ENCODE peak calls at places on chromosomes 5 and 9, in six cellular contexts. I is T-helper 1 cell, F is NCI-H69, P is ovary, T is fibroblast of lung, B is GM23248. X is an unnamed sample.
A peak's percentile ranks its signal among the peaks of the same experiment; 100 is the strongest.

GRCh38 chr9:125261501-125262216 is at the start of gene GAPVD1:
- DNase-seq in P (peak; percentile 90), I (peak; percentile 87), T (peak; percentile 80), B (peak; percentile 94), F (peak; percentile 98), X (peak; percentile 95)

GRCh38 chr5:93654676-93655075 is 71.7 kb downstream of the NR2F1 start:
- DNase-seq in F (no peak), P (no peak), B (no peak), T (no peak), I (no peak), X (no peak)

GRCh38 chr9:111759762-111760639 is 34.7 kb downstream of the SHOC1 start:
- DNase-seq in F (peak; percentile 75), P (no peak), B (peak; percentile 83), I (peak; percentile 13), T (peak; percentile 90), X (peak; percentile 83)

GRCh38 chr9:130172161-130172857 is at the start of gene NCS1:
- DNase-seq in F (peak; percentile 92), B (peak; percentile 87), P (peak; percentile 87), T (peak; percentile 64), I (peak; percentile 23), X (peak; percentile 79)

GRCh38 chr9:92147030-92147853 is 32.0 kb upstream of the SPTLC1 start:
- DNase-seq in T (peak; percentile 91), I (no peak), B (peak; percentile 92), P (peak; percentile 81), F (peak; percentile 97), X (no peak)

GRCh38 chr5:8840237-8840636 is 705.6 kb downstream of the SEMA5A start:
- DNase-seq in B (no peak), P (no peak), I (no peak), T (no peak), F (no peak), X (no peak)

GRCh38 chr5:68027519-68027918 is 188.0 kb upstream of the PIK3R1 start:
- DNase-seq in F (no peak), P (no peak), B (peak; percentile 80), I (no peak), T (peak; percentile 74), X (no peak)

GRCh38 chr9:81716409-81716808 is 27.1 kb upstream of the TLE1 start:
- DNase-seq in T (no peak), F (no peak), P (no peak), B (peak; percentile 32), I (no peak), X (no peak)

GRCh38 chr9:93126151-93126781 is 7.8 kb downstream of the NINJ1 start:
- DNase-seq in F (no peak), P (peak; percentile 30), I (no peak), T (no peak), B (no peak), X (no peak)

GRCh38 chr5:142143878-142144277 is 35.3 kb downstream of the NDFIP1 start:
- DNase-seq in F (peak; percentile 30), T (peak; percentile 71), B (peak; percentile 72), I (no peak), P (no peak), X (peak; percentile 28)

GRCh38 chr5:158390556-158390955 is 531.6 kb upstream of the CLINT1 start:
- DNase-seq in T (peak; percentile 43), P (no peak), F (no peak), I (no peak), B (peak; percentile 77), X (peak; percentile 11)

GRCh38 chr5:147169399-147169798 is 65.4 kb upstream of the STK32A start:
- DNase-seq in B (peak; percentile 75), F (peak; percentile 29), T (peak; percentile 65), I (no peak), P (no peak), X (no peak)

X was measured in NCI-H82.